ENCODE peak calls at places on chromosomes 7 and 10, in five cellular contexts. Y, G, J, A and W are unnamed samples. For H3K9me3, H3K27me3 and H3K36me3, the result is how much of the 10 kb centered on the place peaks cover.

GRCh38 chr10:13528138-13528874 is 508 bp downstream of the BEND7 start:
- DNase-seq in A (no peak), G (no peak), Y (peak), J (no peak), W (no peak)

GRCh38 chr7:69617364-69617763 is 19.1 kb downstream of the AUTS2 start:
- DNase-seq in Y (no peak), G (no peak), A (no peak), J (no peak), W (no peak)

GRCh38 chr10:131514454-131514853 is 202.9 kb upstream of the TCERG1L start:
- DNase-seq in Y (no peak), A (peak), J (no peak), G (no peak), W (no peak)

GRCh38 chr10:15038416-15038815 is 5.3 kb upstream of the OLAH start:
- DNase-seq in J (no peak), A (no peak), G (no peak), Y (no peak), W (no peak)

GRCh38 chr10:4131407-4132215 is 346.6 kb upstream of the KLF6 start:
- DNase-seq in J (no peak), Y (no peak), A (no peak), G (peak), W (no peak)

GRCh38 chr10:127207081-127207480 is 10.7 kb upstream of the INSYN2A start:
- DNase-seq in Y (no peak), J (no peak), A (no peak), G (no peak), W (no peak)

GRCh38 chr10:116694253-116694926 is 48.0 kb downstream of the HSPA12A start:
- DNase-seq in G (no peak), J (no peak), Y (no peak), A (no peak), W (no peak)

GRCh38 chr7:159030490-159031134 is 114.1 kb downstream of the VIPR2 start:
- DNase-seq in Y (no peak), A (no peak), J (no peak), G (no peak), W (no peak)

GRCh38 chr7:13850185-13850752 is 139.2 kb downstream of the ETV1 start:
- DNase-seq in G (peak), A (no peak), J (peak), Y (no peak), W (peak)

GRCh38 chr7:139242741-139243281 is 11.8 kb downstream of the UBN2 start:
- DNase-seq in J (no peak), Y (no peak), A (no peak), G (no peak), W (no peak)

GRCh38 chr7:32611201-32611691 is 116.0 kb downstream of the AVL9 start:
- DNase-seq in A (no peak), Y (no peak), G (no peak), J (no peak), W (no peak)

GRCh38 chr10:34941471-34942357 is 126.6 kb upstream of the PARD3 start:
- DNase-seq in G (no peak), A (no peak), Y (no peak), J (no peak), W (no peak)

GRCh38 chr10:7541137-7542087 is 125.4 kb downstream of the ITIH5 start:
- DNase-seq in G (no peak), Y (no peak), A (no peak), J (no peak), W (no peak)

GRCh38 chr10:1464866-1465265 is 272.5 kb downstream of the ADARB2 start:
- DNase-seq in G (no peak), J (no peak), Y (no peak), A (no peak), W (no peak)

GRCh38 chr10:23927926-23928325 is 281.0 kb upstream of the KIAA1217 start:
- DNase-seq in Y (no peak), A (no peak), G (no peak), J (no peak), W (no peak)

GRCh38 chr7:115618676-115619075 is 411.9 kb downstream of the TFEC start:
- DNase-seq in A (no peak), Y (no peak), G (no peak), J (no peak), W (no peak)

GRCh38 chr10:86287966-86288579 is 78.5 kb downstream of the GRID1 start:
- DNase-seq in J (no peak), Y (peak), A (no peak), G (no peak), W (no peak)

GRCh38 chr7:41466760-41467384 is 236.0 kb downstream of the INHBA start:
- DNase-seq in Y (no peak), G (no peak), A (no peak), J (no peak), W (no peak)

GRCh38 chr10:17607603-17608332 is 9.4 kb downstream of the HACD1 start:
- DNase-seq in J (no peak), G (peak), Y (no peak), A (peak), W (no peak)

GRCh38 chr10:69891057-69891617 is 89.4 kb downstream of the COL13A1 start:
- DNase-seq in Y (no peak), A (no peak), J (no peak), G (no peak), W (no peak)

GRCh38 chr7:66443946-66444345 is 184.7 kb upstream of the KCTD7 start:
- DNase-seq in Y (no peak), A (no peak), G (no peak), J (no peak), W (no peak)

GRCh38 chr10:12801214-12802087 is 200.1 kb downstream of the CCDC3 start:
- DNase-seq in J (no peak), G (no peak), Y (no peak), A (no peak), W (no peak)

GRCh38 chr10:19788075-19788686 is 28.1 kb upstream of the PLXDC2 start:
- DNase-seq in Y (no peak), A (peak), J (no peak), G (peak), W (no peak)

GRCh38 chr7:100493476-100494264 is 9.9 kb downstream of the NYAP1 start:
- DNase-seq in J (no peak), A (no peak), Y (peak), G (no peak), W (peak)

GRCh38 chr7:21361413-21362130 is 66.3 kb upstream of the SP4 start:
- DNase-seq in G (no peak), J (no peak), A (no peak), Y (no peak), W (no peak)

GRCh38 chr10:13453896-13454295 is 74.9 kb downstream of the BEND7 start:
- DNase-seq in A (no peak), Y (no peak), J (no peak), G (no peak), W (no peak)

GRCh38 chr10:118332247-118332646 is 9.9 kb downstream of the FAM204A start:
- DNase-seq in Y (no peak), G (no peak), J (no peak), A (no peak), W (no peak)

GRCh38 chr7:41732279-41733062 is 29.6 kb upstream of the INHBA start:
- DNase-seq in A (no peak), Y (peak), J (no peak), G (no peak), W (no peak)

GRCh38 chr7:6640246-6640721 is 3.2 kb downstream of the ZNF316 start:
- DNase-seq in G (peak), Y (no peak), J (no peak), A (no peak), W (no peak)

GRCh38 chr10:131555406-131555805 is 243.9 kb upstream of the TCERG1L start:
- DNase-seq in J (no peak), A (no peak), G (no peak), Y (peak), W (no peak)

GRCh38 chr7:124276005-124276606 is 243.2 kb upstream of the TMEM229A start:
- DNase-seq in Y (no peak), G (peak), J (no peak), A (no peak), W (peak)

GRCh38 chr10:89582022-89582421 is 46.6 kb upstream of the SLC16A12 start:
- DNase-seq in Y (no peak), J (no peak), A (no peak), G (no peak), W (no peak)

GRCh38 chr7:102286237-102287081 is at the start of gene SH2B2:
- DNase-seq in J (no peak), A (peak), G (peak), Y (peak), W (peak)

GRCh38 chr10:77159538-77160110 is 478.0 kb downstream of the KCNMA1 start:
- DNase-seq in G (no peak), Y (no peak), A (no peak), J (no peak), W (no peak)

GRCh38 chr10:4353964-4354363 is 472.0 kb upstream of the AKR1E2 start:
- DNase-seq in A (no peak), Y (no peak), J (no peak), G (no peak), W (no peak)

GRCh38 chr10:129474642-129475041 is 7.6 kb downstream of the MGMT start:
- DNase-seq in G (no peak), Y (no peak), A (no peak), J (no peak), W (no peak)

GRCh38 chr7:135386776-135387175 is 123.1 kb downstream of the CNOT4 start:
- DNase-seq in A (no peak), J (no peak), G (no peak), Y (no peak), W (no peak)

GRCh38 chr10:33129181-33129928 is 171.3 kb upstream of the ITGB1 start:
- DNase-seq in Y (no peak), A (no peak), G (no peak), J (no peak), W (no peak)

GRCh38 chr10:106980711-106981460 is 183.6 kb downstream of the SORCS1 start:
- DNase-seq in A (no peak), G (no peak), Y (no peak), J (no peak), W (no peak)

DNA sequence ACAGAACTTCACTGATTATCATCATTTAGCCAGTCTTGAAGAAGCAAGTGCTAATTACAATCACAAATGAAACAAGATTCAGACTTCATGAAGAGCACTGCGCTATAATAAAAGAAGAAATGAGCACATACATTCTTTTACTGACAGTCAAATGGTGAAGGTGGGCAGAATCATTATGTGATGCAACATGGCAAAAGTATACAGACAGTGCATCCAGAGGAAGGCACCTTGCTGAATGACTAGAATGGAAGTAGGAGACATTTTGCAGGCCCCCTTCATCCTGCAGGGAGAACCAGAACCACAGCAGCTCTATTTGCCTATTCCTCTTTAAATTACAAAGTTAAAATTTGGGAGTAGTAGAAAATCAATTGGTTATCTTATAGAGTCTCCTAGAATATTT is 31.0 kb upstream of the CC2D2B start:
- DNase-seq in G (no peak), J (no peak), Y (no peak), A (no peak), W (no peak)
- H3K9me3 ChIP-seq in G (under half), J (under half), Y (under half), A (under half), W (under half)

GRCh38 chr7:29563590-29564454 is at the start of gene PRR15:
- DNase-seq in Y (peak), A (no peak), J (no peak), G (no peak), W (peak)

GRCh38 chr7:29564455-29565185 is 985 bp downstream of the PRR15 start:
- DNase-seq in J (no peak), A (no peak), Y (peak), G (peak), W (peak)

GRCh38 chr7:29562307-29562706 is 1.3 kb upstream of the PRR15 start:
- DNase-seq in J (no peak), Y (no peak), G (no peak), A (no peak), W (no peak)

GRCh38 chr7:29557954-29558353 is 5.7 kb upstream of the PRR15 start:
- DNase-seq in J (no peak), G (no peak), A (no peak), Y (no peak), W (no peak)

GRCh38 chr7:29561271-29561670 is 2.4 kb upstream of the PRR15 start:
- DNase-seq in A (no peak), J (no peak), G (no peak), Y (no peak), W (no peak)
- H3K27me3 ChIP-seq in A (under half), J (under half), G (under half), Y (half or more), W (under half)

GRCh38 chr7:44681645-44682044 is 67.0 kb upstream of the ZMIZ2 start:
- DNase-seq in J (no peak), A (no peak), Y (peak), G (no peak), W (no peak)

GRCh38 chr7:44689427-44689826 is 59.2 kb upstream of the ZMIZ2 start:
- DNase-seq in Y (peak), G (no peak), J (no peak), A (no peak), W (no peak)

DNA sequence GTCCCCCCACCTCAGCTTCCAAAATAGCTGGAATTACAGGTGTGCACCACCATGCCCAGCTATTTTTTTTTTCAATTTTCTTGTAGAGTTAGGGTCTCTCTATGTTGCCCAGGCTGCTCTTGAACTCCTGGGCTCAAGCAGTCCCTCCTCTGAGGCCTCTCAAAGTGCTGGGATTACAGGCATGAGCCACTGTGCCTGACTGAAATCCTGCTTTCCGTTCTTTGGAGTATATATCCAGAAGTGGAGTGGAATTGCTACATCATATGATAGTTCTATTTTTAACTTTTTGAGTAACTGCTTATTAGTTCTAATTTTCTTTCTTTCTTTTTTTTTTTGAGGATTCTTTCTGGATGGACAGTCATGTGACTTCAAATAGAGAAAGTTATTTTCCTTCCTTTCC is 62.9 kb upstream of the ZMIZ2 start:
- DNase-seq in G (no peak), Y (peak), J (no peak), A (no peak), W (no peak)
- H3K36me3 ChIP-seq in G (under half), Y (under half), J (under half), A (half or more), W (half or more)

DNA sequence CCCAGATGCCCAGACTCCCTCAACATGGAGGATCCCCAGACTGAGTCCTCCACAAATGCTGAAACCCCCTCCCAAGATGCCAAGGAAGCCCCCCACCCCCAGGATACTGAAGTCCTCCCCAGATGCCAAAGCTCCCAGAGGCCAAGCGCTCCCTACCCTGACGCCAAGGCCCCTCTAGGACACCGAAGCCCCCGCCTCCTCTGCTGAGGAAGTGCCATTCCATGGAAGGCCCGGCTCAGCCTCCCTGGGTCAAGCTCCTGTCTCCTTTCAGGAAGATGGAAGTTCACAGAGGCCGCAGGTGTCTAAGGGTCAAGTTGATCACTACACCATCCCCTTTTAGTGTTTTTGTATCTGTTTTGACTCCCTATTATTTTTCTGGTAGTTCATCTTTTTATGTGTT is 606.8 kb downstream of the DNAJB6 start:
- DNase-seq in A (no peak), Y (no peak), G (no peak), J (no peak), W (no peak)
- H3K9me3 ChIP-seq in A (under half), Y (under half), G (under half), J (under half), W (under half)

GRCh38 chr10:62643612-62644587 is 160.6 kb upstream of the ADO start:
- DNase-seq in J (no peak), G (no peak), Y (no peak), A (no peak), W (no peak)
- H3K27me3 ChIP-seq in J (under half), G (under half), Y (under half), A (under half), W (under half)